ENCODE peak calls at places on chromosomes 1 and 21, in eight cellular contexts. A is sigmoid colon, Y is transverse colon, H is body of pancreas, T is A673, L is lower leg skin, F is astrocyte of the spinal cord, D is AG10803. Q is an unnamed sample.

GRCh38 chr1:112998592-112999235 is 42.7 kb upstream of the SLC16A1 start:
- DNase-seq in A (peak), Y (no peak), L (peak), T (peak), D (peak), H (peak), F (peak), Q (no peak)

GRCh38 chr1:26280333-26281042 is 602 bp downstream of the SH3BGRL3 start:
- DNase-seq in H (no peak), A (no peak), F (no peak), T (peak), L (peak), D (no peak), Y (peak), Q (no peak)

GRCh38 chr1:192993426-192994085 is 65.6 kb downstream of the UCHL5 start:
- DNase-seq in D (no peak), F (peak), T (no peak), L (no peak), H (no peak), Y (no peak), A (no peak), Q (no peak)

GRCh38 chr1:111643696-111644095 is 24.1 kb downstream of the RAP1A start:
- DNase-seq in Y (no peak), L (no peak), T (no peak), H (no peak), D (no peak), A (no peak), F (no peak), Q (no peak)

GRCh38 chr1:183942933-183943693 is 94.4 kb downstream of the COLGALT2 start:
- DNase-seq in F (peak), L (no peak), Y (no peak), A (peak), H (peak), D (peak), T (peak), Q (peak)

GRCh38 chr1:6868371-6869001 is 83.2 kb downstream of the CAMTA1 start:
- DNase-seq in T (no peak), D (no peak), A (no peak), H (no peak), Y (no peak), L (no peak), F (peak), Q (no peak)

GRCh38 chr21:34926784-34927548 is 122.1 kb downstream of the RUNX1 start:
- DNase-seq in F (peak), L (no peak), D (peak), Y (peak), T (no peak), A (no peak), H (peak), Q (no peak)

GRCh38 chr1:156608981-156609380 is 7.7 kb upstream of the GPATCH4 start:
- DNase-seq in A (no peak), T (peak), L (no peak), D (no peak), H (peak), F (no peak), Y (peak), Q (peak)

GRCh38 chr1:115277276-115277675 is 60.8 kb downstream of the NGF start:
- DNase-seq in D (peak), A (no peak), F (peak), T (no peak), Y (no peak), L (no peak), H (no peak), Q (no peak)

GRCh38 chr1:26191739-26192138 is 1.3 kb downstream of the CATSPER4 start:
- DNase-seq in A (no peak), T (no peak), H (no peak), Y (no peak), F (no peak), L (no peak), D (no peak), Q (no peak)

GRCh38 chr1:23867953-23868847 is at the start of gene FUCA1:
- DNase-seq in T (peak), L (peak), Y (peak), F (peak), H (peak), D (peak), A (peak), Q (peak)

GRCh38 chr1:58780586-58781452 is 3.0 kb downstream of the JUN start:
- DNase-seq in H (peak), T (no peak), Y (no peak), D (peak), L (no peak), A (no peak), F (peak), Q (no peak)

GRCh38 chr1:47440052-47440848 is 2.4 kb downstream of the FOXD2 start:
- DNase-seq in L (no peak), F (no peak), H (no peak), Y (no peak), T (no peak), A (no peak), D (no peak), Q (no peak)

GRCh38 chr1:28582248-28582615 is 9.8 kb upstream of the RAB42 start:
- DNase-seq in A (no peak), D (peak), H (no peak), Y (peak), L (no peak), F (peak), T (peak), Q (peak)

GRCh38 chr1:195733826-195734225 is 874.4 kb downstream of the KCNT2 start:
- DNase-seq in A (no peak), D (peak), T (peak), Y (peak), F (no peak), L (no peak), H (no peak), Q (peak)

GRCh38 chr1:52127181-52128175 is 14.4 kb upstream of the ZFYVE9 start:
- DNase-seq in T (peak), D (peak), F (peak), A (no peak), H (peak), L (no peak), Y (peak), Q (no peak)

GRCh38 chr1:205572426-205572825 is 59.4 kb downstream of the ELK4 start:
- DNase-seq in L (peak), T (no peak), F (no peak), A (no peak), Y (peak), H (no peak), D (no peak), Q (no peak)

GRCh38 chr1:7608628-7609295 is 162.3 kb upstream of the VAMP3 start:
- DNase-seq in A (peak), H (peak), D (no peak), T (no peak), F (no peak), Y (no peak), L (no peak), Q (no peak)

GRCh38 chr21:27058673-27059365 is 91.9 kb upstream of the ADAMTS5 start:
- DNase-seq in L (no peak), D (peak), Y (no peak), T (no peak), H (no peak), F (peak), A (no peak), Q (no peak)

GRCh38 chr1:12620142-12620865 is 2.3 kb upstream of the DHRS3 start:
- DNase-seq in A (no peak), H (no peak), T (no peak), F (no peak), D (peak), Y (no peak), L (no peak), Q (no peak)

GRCh38 chr1:224809613-224810012 is 119.9 kb upstream of the DNAH14 start:
- DNase-seq in F (no peak), D (no peak), T (no peak), H (no peak), Y (no peak), L (no peak), A (no peak), Q (no peak)

GRCh38 chr1:171645553-171646336 is 6.7 kb downstream of the MYOC start:
- DNase-seq in H (peak), F (peak), D (peak), Y (peak), L (no peak), A (peak), T (no peak), Q (no peak)

GRCh38 chr1:62318756-62319544 is at the start of gene KANK4:
- DNase-seq in Y (peak), H (peak), T (peak), A (no peak), D (no peak), L (no peak), F (no peak), Q (peak)

GRCh38 chr1:201357211-201357610 is 20.3 kb downstream of the TNNT2 start:
- DNase-seq in Y (no peak), D (no peak), A (no peak), L (no peak), H (peak), T (no peak), F (no peak), Q (no peak)

GRCh38 chr1:51170342-51170741 is 65.7 kb upstream of the RNF11 start:
- DNase-seq in T (no peak), L (no peak), A (no peak), Y (no peak), F (no peak), H (no peak), D (no peak), Q (no peak)

GRCh38 chr1:1794999-1795398 is 16.7 kb upstream of the NADK start:
- DNase-seq in L (no peak), Y (no peak), D (no peak), A (no peak), T (no peak), H (no peak), F (no peak), Q (no peak)
- TF ChIP-seq CTCF in L (no peak), Y (no peak), D (no peak), A (no peak), T (no peak), H (no peak), F (no peak), Q (no peak)

DNA sequence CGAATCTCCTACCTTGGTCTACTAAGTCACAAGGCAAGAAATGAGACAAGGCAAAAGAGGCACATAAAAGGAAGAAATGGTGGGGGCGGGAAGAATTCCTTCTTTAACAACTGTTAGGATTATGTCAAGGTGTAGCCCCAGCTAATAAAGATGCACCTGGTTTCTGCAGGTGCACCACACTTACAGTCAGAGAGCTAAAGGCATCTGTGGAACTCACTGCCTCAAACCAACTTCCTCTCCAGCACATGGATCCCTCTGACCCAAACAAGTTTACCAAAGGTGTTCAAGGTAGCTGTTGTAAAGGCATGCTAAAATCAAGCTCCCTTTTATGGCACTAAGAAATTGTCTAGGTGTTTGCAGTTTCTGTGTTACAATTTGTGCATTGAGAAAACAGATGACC is 38.1 kb downstream of the TGFBR3 start:
- DNase-seq in T (no peak), D (no peak), Y (no peak), A (no peak), H (no peak), L (no peak), F (no peak), Q (no peak)
- H3K4me3 ChIP-seq in T (no peak), D (no peak), Y (no peak), A (no peak), H (no peak), L (no peak), F (no peak), Q (no peak)

DNA sequence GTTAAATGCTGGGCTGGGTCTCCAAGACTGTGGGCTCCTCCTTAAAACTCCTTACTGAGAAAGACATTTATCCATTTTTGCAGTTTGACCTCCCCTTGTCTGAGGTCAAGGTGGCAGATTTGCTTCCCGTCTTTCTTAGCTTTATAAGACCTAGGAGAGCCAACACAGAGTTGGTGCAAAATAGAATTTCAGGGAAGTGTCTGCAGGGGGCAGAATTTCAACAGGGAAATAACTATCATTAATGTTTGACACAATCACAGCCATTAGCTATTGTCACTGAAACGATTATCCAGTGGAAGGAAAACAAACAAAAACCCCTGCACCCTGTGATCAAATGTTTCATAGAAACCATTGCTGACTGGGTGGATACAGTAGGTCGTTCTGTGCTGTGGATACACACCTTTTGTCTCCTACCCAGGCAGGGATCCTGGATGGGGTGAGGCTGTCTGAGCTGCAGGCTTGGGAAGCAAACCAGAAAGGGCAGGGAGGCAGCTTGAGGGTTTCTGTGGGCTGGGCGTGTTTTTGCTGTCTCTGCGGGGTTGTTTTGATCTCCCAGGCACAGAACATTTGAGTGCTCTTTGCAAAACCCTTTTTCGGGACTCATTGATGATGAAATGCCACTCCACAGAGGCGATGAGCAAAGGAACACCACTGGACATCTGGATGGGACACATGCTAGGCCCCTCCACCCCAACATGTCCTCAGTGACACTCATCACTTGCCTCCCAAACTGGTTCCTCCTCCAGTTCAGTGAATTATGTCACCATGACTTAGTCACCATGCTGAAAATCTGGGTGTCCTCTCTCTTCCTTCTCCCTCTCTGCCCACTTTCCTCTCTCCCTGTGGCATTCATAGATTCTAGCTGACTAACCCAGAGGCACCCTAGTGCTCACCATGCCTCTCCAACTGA is 94.2 kb upstream of the SERBP1 start:
- DNase-seq in A (no peak), F (no peak), D (peak), H (no peak), T (peak), Y (no peak), L (no peak), Q (no peak)
- TF ChIP-seq CTCF in A (no peak), F (peak), D (peak), H (no peak), T (peak), Y (no peak), L (no peak), Q (peak)

GRCh38 chr1:212606042-212606733 is 2.4 kb upstream of the ATF3 start:
- DNase-seq in Y (no peak), A (no peak), L (no peak), T (peak), F (no peak), H (no peak), D (no peak), Q (peak)
- H3K4me3 ChIP-seq in Y (no peak), A (peak), L (no peak), T (peak), F (no peak), H (no peak), D (no peak), Q (peak)

GRCh38 chr1:33878392-33878791 is 14.5 kb downstream of the HMGB4 start:
- DNase-seq in L (no peak), Y (no peak), F (no peak), H (no peak), D (no peak), T (no peak), A (peak), Q (no peak)

GRCh38 chr1:33872275-33872674 is 8.4 kb downstream of the HMGB4 start:
- DNase-seq in T (no peak), A (no peak), F (no peak), L (no peak), H (no peak), D (no peak), Y (no peak), Q (peak)

GRCh38 chr1:33872681-33873080 is 8.8 kb downstream of the HMGB4 start:
- DNase-seq in L (no peak), D (peak), F (peak), H (no peak), T (peak), A (no peak), Y (no peak), Q (peak)

GRCh38 chr1:33876970-33877680 is 13.2 kb downstream of the HMGB4 start:
- DNase-seq in A (no peak), Y (no peak), L (no peak), T (no peak), H (peak), D (peak), F (peak), Q (no peak)

GRCh38 chr1:33875857-33876256 is 12.0 kb downstream of the HMGB4 start:
- DNase-seq in Y (no peak), A (no peak), F (no peak), H (no peak), T (no peak), D (no peak), L (no peak), Q (no peak)
- TF ChIP-seq CTCF in Y (no peak), A (no peak), F (peak), H (no peak), T (no peak), D (peak), L (no peak), Q (peak)

GRCh38 chr21:41643246-41643966 is 123.4 kb downstream of the RIPK4 start:
- DNase-seq in H (no peak), T (peak), F (peak), D (no peak), A (no peak), Y (no peak), L (peak), Q (no peak)
- H3K4me3 ChIP-seq in H (no peak), T (no peak), F (no peak), D (no peak), A (no peak), Y (no peak), L (no peak), Q (no peak)

GRCh38 chr1:167056529-167057296 is 33.5 kb downstream of the GPA33 start:
- DNase-seq in L (no peak), Y (no peak), T (no peak), D (no peak), H (no peak), A (no peak), F (no peak), Q (peak)
- TF ChIP-seq CTCF in L (no peak), Y (no peak), T (no peak), D (no peak), H (no peak), A (no peak), F (no peak), Q (no peak)

GRCh38 chr21:43352568-43353281 is 74.2 kb downstream of the SIK1 start:
- DNase-seq in F (no peak), L (no peak), T (peak), Y (peak), H (no peak), A (no peak), D (peak), Q (no peak)
- H3K4me3 ChIP-seq in F (no peak), L (no peak), T (no peak), Y (no peak), H (no peak), A (no peak), D (no peak), Q (no peak)

DNA sequence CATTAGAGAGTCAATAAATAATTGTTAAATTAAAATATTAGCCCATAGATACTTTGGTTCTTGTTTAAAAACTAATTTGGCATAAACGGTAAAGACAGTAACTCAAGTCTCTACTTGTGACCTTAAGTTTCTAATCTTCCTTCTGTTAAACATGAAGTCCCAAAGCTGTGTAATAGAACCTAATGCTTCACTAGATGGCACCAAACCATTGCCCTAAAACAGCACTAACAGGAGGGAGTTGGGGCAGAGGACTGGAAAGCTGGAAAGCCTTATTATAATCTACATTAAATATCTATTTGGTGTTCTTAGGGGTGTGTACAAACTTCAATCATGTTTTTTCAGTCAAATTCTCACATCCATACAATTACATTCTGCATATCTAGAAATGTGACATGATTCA is 176.6 kb downstream of the OLFM3 start:
- DNase-seq in F (peak), A (no peak), L (no peak), D (peak), Y (no peak), T (peak), H (no peak), Q (peak)
- TF ChIP-seq CTCF in F (no peak), A (no peak), L (no peak), D (peak), Y (no peak), T (peak), H (peak), Q (peak)

GRCh38 chr1:20695503-20695902 is 22.3 kb downstream of the KIF17 start:
- DNase-seq in D (no peak), T (no peak), A (no peak), L (no peak), H (no peak), Y (no peak), F (no peak), Q (no peak)
- H3K4me3 ChIP-seq in D (no peak), T (no peak), A (no peak), L (no peak), H (no peak), Y (no peak), F (no peak), Q (no peak)